ENCODE peak calls at places on chromosomes 5 and 9, in four cellular contexts. Q, H, R and V are unnamed samples.

GRCh38 chr9:7226007-7226670 is 468.4 kb downstream of the KDM4C start:
- DNase-seq in R (no peak), H (no peak), Q (no peak), V (no peak)

GRCh38 chr5:76084496-76085285 is 1.5 kb downstream of the SV2C start:
- DNase-seq in Q (no peak), R (no peak), H (peak; percentile 25), V (no peak)

GRCh38 chr9:123453058-123453667 is 97.2 kb downstream of the CRB2 start:
- DNase-seq in Q (no peak), R (no peak), H (no peak), V (no peak)

GRCh38 chr9:91047993-91048607 is 246.5 kb downstream of the SYK start:
- DNase-seq in Q (no peak), H (no peak), R (peak; percentile 92), V (no peak)

GRCh38 chr5:172418847-172419810 is 35.2 kb downstream of the SH3PXD2B start:
- DNase-seq in H (no peak), Q (no peak), R (peak; percentile 77), V (no peak)

GRCh38 chr5:675876-676698 is 17.1 kb downstream of the TPPP start:
- DNase-seq in R (no peak), H (no peak), Q (no peak), V (no peak)

GRCh38 chr5:16579142-16579541 is 37.7 kb downstream of the RETREG1 start:
- DNase-seq in R (no peak), Q (no peak), H (no peak), V (no peak)

GRCh38 chr5:50320131-50320749 is 120.8 kb downstream of the EMB start:
- DNase-seq in R (no peak), Q (no peak), H (no peak), V (no peak)

GRCh38 chr5:102222772-102223171 is 73.3 kb downstream of the SLCO4C1 start:
- DNase-seq in R (no peak), Q (no peak), H (no peak), V (no peak)

GRCh38 chr9:70994582-70994981 is 126.8 kb downstream of the TRPM3 start:
- DNase-seq in H (no peak), R (no peak), Q (no peak), V (no peak)

GRCh38 chr5:92678576-92679105 is 902.4 kb downstream of the NR2F1-AS1 start:
- DNase-seq in H (no peak), Q (no peak), R (peak; percentile 17), V (no peak)

GRCh38 chr9:136711751-136712689 is at the start of gene DIPK1B:
- DNase-seq in H (no peak), Q (no peak), R (no peak), V (no peak)

GRCh38 chr5:11046160-11046559 is 285.1 kb upstream of the DAP start:
- DNase-seq in H (no peak), Q (no peak), R (peak; percentile 6), V (no peak)

GRCh38 chr9:72292184-72292787 is 72.7 kb downstream of the ZFAND5 start:
- DNase-seq in R (peak; percentile 57), H (no peak), Q (peak; percentile 68), V (peak; percentile 27)

GRCh38 chr5:67066815-67067214 is 129.8 kb downstream of the CD180 start:
- DNase-seq in H (no peak), Q (no peak), R (peak; percentile 24), V (no peak)

GRCh38 chr5:116759860-116760644 is 185.4 kb upstream of the SEMA6A start:
- DNase-seq in Q (no peak), R (peak; percentile 20), H (no peak), V (peak; percentile 77)

GRCh38 chr5:64854855-64855254 is 86.1 kb downstream of the CWC27 start:
- DNase-seq in Q (no peak), H (no peak), R (no peak), V (no peak)

GRCh38 chr9:128575921-128576320 is 23.5 kb downstream of the SPTAN1 start:
- DNase-seq in R (no peak), H (no peak), Q (no peak), V (no peak)

GRCh38 chr5:72066658-72067057 is 40.6 kb upstream of the MAP1B start:
- DNase-seq in R (peak; percentile 78), H (no peak), Q (peak; percentile 65), V (peak; percentile 36)

GRCh38 chr5:16437974-16438373 is 27.6 kb downstream of the ZNF622 start:
- DNase-seq in Q (peak; percentile 36), R (peak; percentile 24), H (no peak), V (no peak)

GRCh38 chr5:142206801-142207200 is 98.2 kb downstream of the NDFIP1 start:
- DNase-seq in Q (no peak), R (no peak), H (no peak), V (no peak)

GRCh38 chr9:8627944-8628679 is 828.5 kb upstream of the DMAC1 start:
- DNase-seq in R (peak; percentile 46), Q (no peak), H (no peak), V (no peak)

GRCh38 chr5:99355881-99356280 is 427.1 kb upstream of the CHD1 start:
- DNase-seq in Q (no peak), R (no peak), H (no peak), V (peak; percentile 29)

GRCh38 chr9:116237456-116237855 is 83.9 kb downstream of the PAPPA start:
- DNase-seq in H (no peak), Q (no peak), R (peak; percentile 43), V (no peak)

GRCh38 chr9:76887951-76888350 is 18.0 kb downstream of the PRUNE2 start:
- DNase-seq in Q (no peak), R (no peak), H (no peak), V (no peak)

GRCh38 chr5:77438057-77438456 is 54.1 kb downstream of the WDR41 start:
- DNase-seq in R (no peak), H (no peak), Q (no peak), V (no peak)

GRCh38 chr5:120255214-120255613 is 208.9 kb upstream of the PRR16 start:
- DNase-seq in H (no peak), Q (no peak), R (no peak), V (no peak)

GRCh38 chr9:136488247-136489214 is 5.7 kb upstream of the SEC16A start:
- DNase-seq in R (peak; percentile 31), H (no peak), Q (peak; percentile 54), V (no peak)

GRCh38 chr5:34791761-34792244 is 47.2 kb upstream of the TTC23L start:
- DNase-seq in H (no peak), R (peak; percentile 47), Q (no peak), V (no peak)

GRCh38 chr5:163407034-163407652 is 30.3 kb upstream of the CCNG1 start:
- DNase-seq in Q (no peak), H (no peak), R (peak; percentile 17), V (peak; percentile 19)

GRCh38 chr9:136439550-136440408 is at the start of gene INPP5E:
- DNase-seq in R (peak; percentile 53), H (peak; percentile 45), Q (peak; percentile 79), V (peak; percentile 26)

GRCh38 chr9:128529191-128529590 is 23.2 kb upstream of the SPTAN1 start:
- DNase-seq in H (no peak), Q (no peak), R (no peak), V (no peak)